ENCODE peak calls at places on chromosome 13, in ten cellular contexts. One of them, this sample, is unnamed.

GRCh38 chr13:59771272-59771671 is 392.5 kb downstream of the DIAPH3 start:
- DNase-seq in spleen: no peak
- DNase-seq in psoas muscle: no peak
- DNase-seq in mesendoderm: no peak
- DNase-seq in heart left ventricle: no peak
- DNase-seq in neural progenitor cell: peak; percentile 20
- DNase-seq in GM23338: peak; percentile 43
- DNase-seq in uterus: no peak
- DNase-seq in CD8-positive, alpha-beta T cell: no peak
- DNase-seq in OCI-LY7: no peak
- DNase-seq in this sample: peak; percentile 23

GRCh38 chr13:32852568-32852967 is 163.7 kb upstream of the KL start:
- DNase-seq in spleen: no peak
- DNase-seq in psoas muscle: no peak
- DNase-seq in mesendoderm: no peak
- DNase-seq in heart left ventricle: no peak
- DNase-seq in neural progenitor cell: no peak
- DNase-seq in GM23338: no peak
- DNase-seq in uterus: no peak
- DNase-seq in CD8-positive, alpha-beta T cell: no peak
- DNase-seq in OCI-LY7: no peak
- DNase-seq in this sample: no peak

GRCh38 chr13:100234006-100234405 is 145.1 kb downstream of the PCCA start:
- DNase-seq in spleen: no peak
- DNase-seq in psoas muscle: no peak
- DNase-seq in mesendoderm: no peak
- DNase-seq in heart left ventricle: no peak
- DNase-seq in neural progenitor cell: peak; percentile 66
- DNase-seq in GM23338: no peak
- DNase-seq in uterus: no peak
- DNase-seq in CD8-positive, alpha-beta T cell: no peak
- DNase-seq in OCI-LY7: no peak
- DNase-seq in this sample: no peak

GRCh38 chr13:31038834-31039552 is 106.5 kb downstream of the TEX26 start:
- DNase-seq in spleen: no peak
- DNase-seq in psoas muscle: no peak
- DNase-seq in mesendoderm: no peak
- DNase-seq in heart left ventricle: no peak
- DNase-seq in neural progenitor cell: no peak
- DNase-seq in GM23338: no peak
- DNase-seq in uterus: no peak
- DNase-seq in CD8-positive, alpha-beta T cell: no peak
- DNase-seq in OCI-LY7: peak; percentile 72
- DNase-seq in this sample: no peak

GRCh38 chr13:40194204-40194806 is 472.1 kb downstream of the FOXO1 start:
- DNase-seq in spleen: no peak
- DNase-seq in psoas muscle: no peak
- DNase-seq in mesendoderm: no peak
- DNase-seq in heart left ventricle: peak; percentile 30
- DNase-seq in neural progenitor cell: no peak
- DNase-seq in GM23338: no peak
- DNase-seq in uterus: peak; percentile 51
- DNase-seq in CD8-positive, alpha-beta T cell: no peak
- DNase-seq in OCI-LY7: no peak
- DNase-seq in this sample: no peak

GRCh38 chr13:75648446-75648845 is 12.3 kb downstream of the LMO7 start:
- DNase-seq in spleen: no peak
- DNase-seq in psoas muscle: no peak
- DNase-seq in mesendoderm: no peak
- DNase-seq in heart left ventricle: no peak
- DNase-seq in neural progenitor cell: no peak
- DNase-seq in GM23338: no peak
- DNase-seq in uterus: no peak
- DNase-seq in CD8-positive, alpha-beta T cell: no peak
- DNase-seq in OCI-LY7: no peak
- DNase-seq in this sample: no peak

GRCh38 chr13:35293579-35293978 is 182.9 kb downstream of the MAB21L1 start:
- DNase-seq in spleen: no peak
- DNase-seq in psoas muscle: no peak
- DNase-seq in mesendoderm: no peak
- DNase-seq in heart left ventricle: no peak
- DNase-seq in neural progenitor cell: no peak
- DNase-seq in GM23338: no peak
- DNase-seq in uterus: no peak
- DNase-seq in CD8-positive, alpha-beta T cell: no peak
- DNase-seq in OCI-LY7: no peak
- DNase-seq in this sample: no peak

GRCh38 chr13:45873491-45874360 is 22.2 kb upstream of the SIAH3 start:
- DNase-seq in spleen: no peak
- DNase-seq in psoas muscle: no peak
- DNase-seq in mesendoderm: peak; percentile 74
- DNase-seq in heart left ventricle: no peak
- DNase-seq in neural progenitor cell: peak; percentile 33
- DNase-seq in GM23338: peak; percentile 61
- DNase-seq in uterus: no peak
- DNase-seq in CD8-positive, alpha-beta T cell: no peak
- DNase-seq in OCI-LY7: no peak
- DNase-seq in this sample: peak; percentile 55

GRCh38 chr13:77696006-77696862 is 1.3 kb upstream of the SLAIN1 start:
- DNase-seq in spleen: no peak
- DNase-seq in psoas muscle: no peak
- DNase-seq in mesendoderm: peak; percentile 22
- DNase-seq in heart left ventricle: no peak
- DNase-seq in neural progenitor cell: peak; percentile 69
- DNase-seq in GM23338: peak; percentile 64
- DNase-seq in uterus: no peak
- DNase-seq in CD8-positive, alpha-beta T cell: peak; percentile 5
- DNase-seq in OCI-LY7: peak; percentile 33
- DNase-seq in this sample: no peak

GRCh38 chr13:77696863-77697207 is 652 bp upstream of the SLAIN1 start:
- DNase-seq in spleen: no peak
- DNase-seq in psoas muscle: no peak
- DNase-seq in mesendoderm: no peak
- DNase-seq in heart left ventricle: no peak
- DNase-seq in neural progenitor cell: no peak
- DNase-seq in GM23338: no peak
- DNase-seq in uterus: no peak
- DNase-seq in CD8-positive, alpha-beta T cell: no peak
- DNase-seq in OCI-LY7: no peak
- DNase-seq in this sample: no peak

GRCh38 chr13:77699059-77699680 is 1.7 kb downstream of the SLAIN1 start:
- DNase-seq in spleen: no peak
- DNase-seq in psoas muscle: no peak
- DNase-seq in mesendoderm: no peak
- DNase-seq in heart left ventricle: no peak
- DNase-seq in neural progenitor cell: no peak
- DNase-seq in GM23338: no peak
- DNase-seq in uterus: no peak
- DNase-seq in CD8-positive, alpha-beta T cell: no peak
- DNase-seq in OCI-LY7: no peak
- DNase-seq in this sample: no peak

GRCh38 chr13:77697208-77698103 is at the start of gene SLAIN1:
- DNase-seq in spleen: peak; percentile 95
- DNase-seq in psoas muscle: peak; percentile 81
- DNase-seq in mesendoderm: peak; percentile 89
- DNase-seq in heart left ventricle: peak; percentile 87
- DNase-seq in neural progenitor cell: peak; percentile 95
- DNase-seq in GM23338: peak; percentile 94
- DNase-seq in uterus: peak; percentile 64
- DNase-seq in CD8-positive, alpha-beta T cell: peak; percentile 86
- DNase-seq in OCI-LY7: peak; percentile 92
- DNase-seq in this sample: peak; percentile 94

GRCh38 chr13:77698211-77699058 is 948 bp downstream of the SLAIN1 start:
- DNase-seq in spleen: peak; percentile 90
- DNase-seq in psoas muscle: peak; percentile 18
- DNase-seq in mesendoderm: peak; percentile 53
- DNase-seq in heart left ventricle: peak; percentile 31
- DNase-seq in neural progenitor cell: peak; percentile 73
- DNase-seq in GM23338: peak; percentile 62
- DNase-seq in uterus: peak; percentile 16
- DNase-seq in CD8-positive, alpha-beta T cell: peak; percentile 49
- DNase-seq in OCI-LY7: peak; percentile 73
- DNase-seq in this sample: peak; percentile 64
- H3K4me3 ChIP-seq in spleen: peak overlapping the region; percentile 65
- H3K4me3 ChIP-seq in psoas muscle: peak overlapping the region; percentile 82
- H3K4me3 ChIP-seq in mesendoderm: peak overlapping the region; percentile 34
- H3K4me3 ChIP-seq in heart left ventricle: peak overlapping the region; percentile 77
- H3K4me3 ChIP-seq in neural progenitor cell: peak overlapping the region; percentile 83
- H3K4me3 ChIP-seq in GM23338: peak overlapping the region; percentile 85
- H3K4me3 ChIP-seq in uterus: peak overlapping the region; percentile 56
- H3K4me3 ChIP-seq in CD8-positive, alpha-beta T cell: peak overlapping the region; percentile 73
- H3K4me3 ChIP-seq in OCI-LY7: peak overlapping the region; percentile 73
- H3K4me3 ChIP-seq in this sample: peak overlapping the region; percentile 74

GRCh38 chr13:20297181-20297580 is 65.1 kb upstream of the GJB6 start:
- DNase-seq in spleen: no peak
- DNase-seq in psoas muscle: no peak
- DNase-seq in mesendoderm: no peak
- DNase-seq in heart left ventricle: no peak
- DNase-seq in neural progenitor cell: no peak
- DNase-seq in GM23338: no peak
- DNase-seq in uterus: no peak
- DNase-seq in CD8-positive, alpha-beta T cell: no peak
- DNase-seq in OCI-LY7: no peak
- DNase-seq in this sample: no peak

GRCh38 chr13:20291675-20292074 is 59.6 kb upstream of the GJB6 start:
- DNase-seq in spleen: no peak
- DNase-seq in psoas muscle: no peak
- DNase-seq in mesendoderm: no peak
- DNase-seq in heart left ventricle: no peak
- DNase-seq in neural progenitor cell: no peak
- DNase-seq in GM23338: no peak
- DNase-seq in uterus: no peak
- DNase-seq in CD8-positive, alpha-beta T cell: no peak
- DNase-seq in OCI-LY7: no peak
- DNase-seq in this sample: no peak

GRCh38 chr13:20291037-20291436 is 58.9 kb upstream of the GJB6 start:
- DNase-seq in spleen: no peak
- DNase-seq in psoas muscle: no peak
- DNase-seq in mesendoderm: no peak
- DNase-seq in heart left ventricle: no peak
- DNase-seq in neural progenitor cell: no peak
- DNase-seq in GM23338: no peak
- DNase-seq in uterus: no peak
- DNase-seq in CD8-positive, alpha-beta T cell: no peak
- DNase-seq in OCI-LY7: peak; percentile 30
- DNase-seq in this sample: no peak

GRCh38 chr13:20295956-20296355 is 63.8 kb upstream of the GJB6 start:
- DNase-seq in spleen: no peak
- DNase-seq in psoas muscle: no peak
- DNase-seq in mesendoderm: no peak
- DNase-seq in heart left ventricle: no peak
- DNase-seq in neural progenitor cell: no peak
- DNase-seq in GM23338: no peak
- DNase-seq in uterus: no peak
- DNase-seq in CD8-positive, alpha-beta T cell: no peak
- DNase-seq in OCI-LY7: no peak
- DNase-seq in this sample: no peak

GRCh38 chr13:20294497-20294896 is 62.4 kb upstream of the GJB6 start:
- DNase-seq in spleen: no peak
- DNase-seq in psoas muscle: no peak
- DNase-seq in mesendoderm: peak; percentile 48
- DNase-seq in heart left ventricle: no peak
- DNase-seq in neural progenitor cell: peak; percentile 33
- DNase-seq in GM23338: peak; percentile 73
- DNase-seq in uterus: no peak
- DNase-seq in CD8-positive, alpha-beta T cell: no peak
- DNase-seq in OCI-LY7: no peak
- DNase-seq in this sample: peak; percentile 77
- H3K36me3 ChIP-seq in spleen: no peaks in the 10 kb centered on the region
- H3K36me3 ChIP-seq in psoas muscle: no peaks in the 10 kb centered on the region
- H3K36me3 ChIP-seq in mesendoderm: no peaks in the 10 kb centered on the region
- H3K36me3 ChIP-seq in heart left ventricle: no peaks in the 10 kb centered on the region
- H3K36me3 ChIP-seq in neural progenitor cell: no peaks in the 10 kb centered on the region
- H3K36me3 ChIP-seq in GM23338: no peaks in the 10 kb centered on the region
- H3K36me3 ChIP-seq in uterus: no peaks in the 10 kb centered on the region
- H3K36me3 ChIP-seq in CD8-positive, alpha-beta T cell: no peaks in the 10 kb centered on the region
- H3K36me3 ChIP-seq in OCI-LY7: no peaks in the 10 kb centered on the region
- H3K36me3 ChIP-seq in this sample: no peaks in the 10 kb centered on the region

GRCh38 chr13:98141938-98142426 is 912 bp upstream of the FARP1 start:
- DNase-seq in spleen: peak; percentile 76
- DNase-seq in psoas muscle: peak; percentile 22
- DNase-seq in mesendoderm: peak; percentile 70
- DNase-seq in heart left ventricle: peak; percentile 50
- DNase-seq in neural progenitor cell: peak; percentile 69
- DNase-seq in GM23338: peak; percentile 66
- DNase-seq in uterus: no peak
- DNase-seq in CD8-positive, alpha-beta T cell: no peak
- DNase-seq in OCI-LY7: no peak
- DNase-seq in this sample: peak; percentile 59

GRCh38 chr13:98142427-98143156 is at the start of gene FARP1:
- DNase-seq in spleen: peak; percentile 86
- DNase-seq in psoas muscle: peak; percentile 76
- DNase-seq in mesendoderm: peak; percentile 84
- DNase-seq in heart left ventricle: peak; percentile 83
- DNase-seq in neural progenitor cell: peak; percentile 94
- DNase-seq in GM23338: peak; percentile 89
- DNase-seq in uterus: peak; percentile 55
- DNase-seq in CD8-positive, alpha-beta T cell: no peak
- DNase-seq in OCI-LY7: no peak
- DNase-seq in this sample: peak; percentile 95

GRCh38 chr13:98143157-98143553 is 261 bp downstream of the FARP1 start:
- DNase-seq in spleen: peak; percentile 79
- DNase-seq in psoas muscle: no peak
- DNase-seq in mesendoderm: no peak
- DNase-seq in heart left ventricle: peak; percentile 67
- DNase-seq in neural progenitor cell: no peak
- DNase-seq in GM23338: no peak
- DNase-seq in uterus: peak; percentile 23
- DNase-seq in CD8-positive, alpha-beta T cell: no peak
- DNase-seq in OCI-LY7: no peak
- DNase-seq in this sample: no peak

GRCh38 chr13:98144501-98145350 is 1.8 kb downstream of the FARP1 start:
- DNase-seq in spleen: no peak
- DNase-seq in psoas muscle: no peak
- DNase-seq in mesendoderm: peak; percentile 70
- DNase-seq in heart left ventricle: peak; percentile 30
- DNase-seq in neural progenitor cell: peak; percentile 81
- DNase-seq in GM23338: peak; percentile 78
- DNase-seq in uterus: no peak
- DNase-seq in CD8-positive, alpha-beta T cell: no peak
- DNase-seq in OCI-LY7: no peak
- DNase-seq in this sample: peak; percentile 61

DNA sequence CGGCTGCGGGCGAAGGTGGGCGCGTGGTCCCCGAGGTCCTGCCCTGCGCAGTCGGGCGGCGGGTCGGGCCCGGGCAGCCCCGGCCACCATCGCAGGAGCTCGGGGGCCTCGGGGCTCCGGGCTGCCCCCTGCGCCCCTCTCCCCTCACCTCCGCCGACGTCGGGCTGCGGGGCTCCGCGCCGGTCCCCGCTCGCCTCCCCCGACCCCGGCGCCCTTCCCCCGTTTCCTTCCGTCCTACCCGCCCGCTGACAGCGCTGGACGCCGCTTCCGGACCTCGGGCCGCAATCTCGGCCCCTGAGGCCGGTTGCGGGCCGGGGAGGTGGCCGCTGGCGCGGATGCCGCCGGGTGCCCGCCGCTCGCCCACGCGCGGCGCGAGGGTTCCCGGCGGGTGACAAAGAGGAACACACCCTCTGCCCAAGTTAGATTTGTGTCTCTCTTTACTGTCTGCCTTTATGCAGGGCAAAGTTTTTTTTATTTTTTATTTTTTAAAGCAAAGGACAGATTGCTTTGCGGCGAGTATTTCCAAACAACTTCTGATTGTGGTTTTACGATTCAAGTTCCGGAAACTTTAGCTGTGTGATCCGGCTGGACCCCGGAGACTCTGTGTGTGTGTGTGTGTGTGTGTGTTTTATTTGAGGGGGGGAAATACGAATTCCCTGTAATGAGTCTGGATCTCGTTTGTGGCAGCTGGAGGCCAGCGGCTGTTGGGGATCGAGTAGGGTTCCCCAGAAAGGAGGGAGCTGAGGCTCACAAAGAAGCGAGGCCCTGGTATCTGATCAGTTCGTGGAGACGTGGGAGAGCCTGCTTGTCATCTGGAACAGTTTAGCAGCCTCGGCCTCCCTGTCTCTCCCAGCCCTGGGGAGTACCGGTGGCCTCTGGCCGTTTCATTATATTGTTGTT is 957 bp downstream of the FARP1 start:
- DNase-seq in spleen: peak; percentile 73
- DNase-seq in psoas muscle: peak; percentile 34
- DNase-seq in mesendoderm: peak; percentile 27
- DNase-seq in heart left ventricle: peak; percentile 49
- DNase-seq in neural progenitor cell: peak; percentile 63
- DNase-seq in GM23338: peak; percentile 53
- DNase-seq in uterus: peak; percentile 40
- DNase-seq in CD8-positive, alpha-beta T cell: no peak
- DNase-seq in OCI-LY7: no peak
- DNase-seq in this sample: peak; percentile 77
- H3K4me3 ChIP-seq in spleen: peak overlapping the region; percentile 35
- H3K4me3 ChIP-seq in psoas muscle: peak overlapping the region; percentile 75
- H3K4me3 ChIP-seq in mesendoderm: peak overlapping the region; percentile 81
- H3K4me3 ChIP-seq in heart left ventricle: peak overlapping the region; percentile 65
- H3K4me3 ChIP-seq in neural progenitor cell: peak overlapping the region; percentile 98
- H3K4me3 ChIP-seq in GM23338: peak overlapping the region; percentile 92
- H3K4me3 ChIP-seq in uterus: peak overlapping the region; percentile 77
- H3K4me3 ChIP-seq in CD8-positive, alpha-beta T cell: no peak overlapping the region
- H3K4me3 ChIP-seq in OCI-LY7: no peak overlapping the region
- H3K4me3 ChIP-seq in this sample: peak overlapping the region; percentile 78

GRCh38 chr13:62246581-62246980 is 830.9 kb upstream of the PCDH20 start:
- DNase-seq in spleen: no peak
- DNase-seq in psoas muscle: no peak
- DNase-seq in mesendoderm: no peak
- DNase-seq in heart left ventricle: no peak
- DNase-seq in neural progenitor cell: no peak
- DNase-seq in GM23338: no peak
- DNase-seq in uterus: no peak
- DNase-seq in CD8-positive, alpha-beta T cell: no peak
- DNase-seq in OCI-LY7: no peak
- DNase-seq in this sample: no peak

DNA sequence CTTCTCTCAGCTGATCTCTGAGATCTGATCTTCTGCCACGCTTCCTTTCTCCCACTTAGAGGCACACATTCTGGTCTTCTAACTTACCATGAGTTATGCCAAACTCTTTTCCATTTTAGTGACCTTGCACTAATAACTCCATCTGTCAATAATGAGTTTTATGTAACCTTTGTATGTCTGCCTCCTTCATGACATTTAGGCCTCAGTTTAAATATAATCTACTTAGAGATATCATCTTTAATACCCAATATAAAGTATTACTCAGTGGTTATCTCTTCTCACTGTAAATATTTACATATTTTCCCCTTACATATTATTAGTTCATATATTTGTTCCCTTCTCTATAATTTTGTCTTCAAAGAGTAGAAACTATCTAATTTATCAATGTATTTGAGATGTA is 827.5 kb upstream of the PCDH20 start:
- DNase-seq in spleen: no peak
- DNase-seq in psoas muscle: no peak
- DNase-seq in mesendoderm: no peak
- DNase-seq in heart left ventricle: no peak
- DNase-seq in neural progenitor cell: no peak
- DNase-seq in GM23338: no peak
- DNase-seq in uterus: no peak
- DNase-seq in CD8-positive, alpha-beta T cell: no peak
- DNase-seq in OCI-LY7: no peak
- DNase-seq in this sample: no peak
- H3K36me3 ChIP-seq in spleen: no peaks in the 10 kb centered on the region
- H3K36me3 ChIP-seq in psoas muscle: no peaks in the 10 kb centered on the region
- H3K36me3 ChIP-seq in mesendoderm: no peaks in the 10 kb centered on the region
- H3K36me3 ChIP-seq in heart left ventricle: no peaks in the 10 kb centered on the region
- H3K36me3 ChIP-seq in neural progenitor cell: no peaks in the 10 kb centered on the region
- H3K36me3 ChIP-seq in GM23338: no peaks in the 10 kb centered on the region
- H3K36me3 ChIP-seq in uterus: no peaks in the 10 kb centered on the region
- H3K36me3 ChIP-seq in CD8-positive, alpha-beta T cell: no peaks in the 10 kb centered on the region
- H3K36me3 ChIP-seq in OCI-LY7: no peaks in the 10 kb centered on the region
- H3K36me3 ChIP-seq in this sample: no peaks in the 10 kb centered on the region

This sample was measured in H7.